ENCODE peak calls at places on chromosomes 4 and X, in six cellular contexts. One of them, this sample, is unnamed.

GRCh38 chrX:104118765-104119164 is 6.4 kb downstream of the ZCCHC18 start:
- DNase-seq in substantia nigra: no peak
- DNase-seq in RPMI7951: no peak
- DNase-seq in GM12878: no peak
- DNase-seq in stimulated activated CD8-positive, alpha-beta memory T cell treated with anti-CD3 and anti-CD28 coated beads, Interleukin-4, amount 100 ng/mL, for 1 hour: no peak
- DNase-seq in stimulated activated CD4-positive, alpha-beta T cell treated with anti-CD3 and anti-CD28 coated beads, Interleukin-4, amount 100 ng/mL, for 48 hours: no peak
- DNase-seq in this sample: peak

GRCh38 chr4:151324449-151325319 is 721 bp downstream of the SH3D19 start:
- DNase-seq in substantia nigra: peak
- DNase-seq in RPMI7951: peak
- DNase-seq in GM12878: no peak
- DNase-seq in stimulated activated CD8-positive, alpha-beta memory T cell treated with anti-CD3 and anti-CD28 coated beads, Interleukin-4, amount 100 ng/mL, for 1 hour: no peak
- DNase-seq in stimulated activated CD4-positive, alpha-beta T cell treated with anti-CD3 and anti-CD28 coated beads, Interleukin-4, amount 100 ng/mL, for 48 hours: peak
- DNase-seq in this sample: peak

GRCh38 chr4:156594619-156595018 is 377.0 kb downstream of the PDGFC start:
- DNase-seq in substantia nigra: no peak
- DNase-seq in RPMI7951: no peak
- DNase-seq in GM12878: no peak
- DNase-seq in stimulated activated CD8-positive, alpha-beta memory T cell treated with anti-CD3 and anti-CD28 coated beads, Interleukin-4, amount 100 ng/mL, for 1 hour: no peak
- DNase-seq in stimulated activated CD4-positive, alpha-beta T cell treated with anti-CD3 and anti-CD28 coated beads, Interleukin-4, amount 100 ng/mL, for 48 hours: no peak
- DNase-seq in this sample: no peak

GRCh38 chr4:72119946-72120345 is 88.1 kb downstream of the NPFFR2 start:
- DNase-seq in substantia nigra: no peak
- DNase-seq in RPMI7951: no peak
- DNase-seq in GM12878: no peak
- DNase-seq in stimulated activated CD8-positive, alpha-beta memory T cell treated with anti-CD3 and anti-CD28 coated beads, Interleukin-4, amount 100 ng/mL, for 1 hour: no peak
- DNase-seq in stimulated activated CD4-positive, alpha-beta T cell treated with anti-CD3 and anti-CD28 coated beads, Interleukin-4, amount 100 ng/mL, for 48 hours: no peak
- DNase-seq in this sample: no peak

GRCh38 chrX:1877780-1878179 is 262.9 kb downstream of the ASMT start:
- DNase-seq in substantia nigra: no peak
- DNase-seq in RPMI7951: no peak
- DNase-seq in GM12878: no peak
- DNase-seq in stimulated activated CD8-positive, alpha-beta memory T cell treated with anti-CD3 and anti-CD28 coated beads, Interleukin-4, amount 100 ng/mL, for 1 hour: no peak
- DNase-seq in stimulated activated CD4-positive, alpha-beta T cell treated with anti-CD3 and anti-CD28 coated beads, Interleukin-4, amount 100 ng/mL, for 48 hours: no peak
- DNase-seq in this sample: no peak

GRCh38 chrX:100721328-100721727 is 10.6 kb downstream of the SYTL4 start:
- DNase-seq in substantia nigra: no peak
- DNase-seq in RPMI7951: no peak
- DNase-seq in GM12878: no peak
- DNase-seq in stimulated activated CD8-positive, alpha-beta memory T cell treated with anti-CD3 and anti-CD28 coated beads, Interleukin-4, amount 100 ng/mL, for 1 hour: no peak
- DNase-seq in stimulated activated CD4-positive, alpha-beta T cell treated with anti-CD3 and anti-CD28 coated beads, Interleukin-4, amount 100 ng/mL, for 48 hours: no peak
- DNase-seq in this sample: no peak

GRCh38 chr4:86184216-86184915 is 175.5 kb downstream of the MAPK10 start:
- DNase-seq in substantia nigra: no peak
- DNase-seq in RPMI7951: no peak
- DNase-seq in GM12878: no peak
- DNase-seq in stimulated activated CD8-positive, alpha-beta memory T cell treated with anti-CD3 and anti-CD28 coated beads, Interleukin-4, amount 100 ng/mL, for 1 hour: no peak
- DNase-seq in stimulated activated CD4-positive, alpha-beta T cell treated with anti-CD3 and anti-CD28 coated beads, Interleukin-4, amount 100 ng/mL, for 48 hours: no peak
- DNase-seq in this sample: no peak

GRCh38 chrX:83509246-83509801 is 1.2 kb downstream of the POU3F4 start:
- DNase-seq in substantia nigra: no peak
- DNase-seq in RPMI7951: no peak
- DNase-seq in GM12878: no peak
- DNase-seq in stimulated activated CD8-positive, alpha-beta memory T cell treated with anti-CD3 and anti-CD28 coated beads, Interleukin-4, amount 100 ng/mL, for 1 hour: no peak
- DNase-seq in stimulated activated CD4-positive, alpha-beta T cell treated with anti-CD3 and anti-CD28 coated beads, Interleukin-4, amount 100 ng/mL, for 48 hours: no peak
- DNase-seq in this sample: no peak

GRCh38 chr4:153409924-153410501 is 56.1 kb upstream of the TMEM131L start:
- DNase-seq in substantia nigra: no peak
- DNase-seq in RPMI7951: no peak
- DNase-seq in GM12878: no peak
- DNase-seq in stimulated activated CD8-positive, alpha-beta memory T cell treated with anti-CD3 and anti-CD28 coated beads, Interleukin-4, amount 100 ng/mL, for 1 hour: no peak
- DNase-seq in stimulated activated CD4-positive, alpha-beta T cell treated with anti-CD3 and anti-CD28 coated beads, Interleukin-4, amount 100 ng/mL, for 48 hours: no peak
- DNase-seq in this sample: no peak

GRCh38 chr4:82798168-82799005 is at the start of gene SCD5:
- DNase-seq in substantia nigra: peak
- DNase-seq in RPMI7951: peak
- DNase-seq in GM12878: no peak
- DNase-seq in stimulated activated CD8-positive, alpha-beta memory T cell treated with anti-CD3 and anti-CD28 coated beads, Interleukin-4, amount 100 ng/mL, for 1 hour: peak
- DNase-seq in stimulated activated CD4-positive, alpha-beta T cell treated with anti-CD3 and anti-CD28 coated beads, Interleukin-4, amount 100 ng/mL, for 48 hours: peak
- DNase-seq in this sample: no peak

GRCh38 chr4:94995684-94996394 is 238.1 kb downstream of the BMPR1B start:
- DNase-seq in substantia nigra: no peak
- DNase-seq in RPMI7951: no peak
- DNase-seq in GM12878: no peak
- DNase-seq in stimulated activated CD8-positive, alpha-beta memory T cell treated with anti-CD3 and anti-CD28 coated beads, Interleukin-4, amount 100 ng/mL, for 1 hour: no peak
- DNase-seq in stimulated activated CD4-positive, alpha-beta T cell treated with anti-CD3 and anti-CD28 coated beads, Interleukin-4, amount 100 ng/mL, for 48 hours: no peak
- DNase-seq in this sample: no peak

GRCh38 chrX:113512700-113513395 is 672.2 kb upstream of the AMOT start:
- DNase-seq in substantia nigra: no peak
- DNase-seq in RPMI7951: peak
- DNase-seq in GM12878: no peak
- DNase-seq in stimulated activated CD8-positive, alpha-beta memory T cell treated with anti-CD3 and anti-CD28 coated beads, Interleukin-4, amount 100 ng/mL, for 1 hour: no peak
- DNase-seq in stimulated activated CD4-positive, alpha-beta T cell treated with anti-CD3 and anti-CD28 coated beads, Interleukin-4, amount 100 ng/mL, for 48 hours: no peak
- DNase-seq in this sample: no peak

GRCh38 chr4:138804705-138805104 is 210.9 kb upstream of the NOCT start:
- DNase-seq in substantia nigra: no peak
- DNase-seq in RPMI7951: no peak
- DNase-seq in GM12878: no peak
- DNase-seq in stimulated activated CD8-positive, alpha-beta memory T cell treated with anti-CD3 and anti-CD28 coated beads, Interleukin-4, amount 100 ng/mL, for 1 hour: no peak
- DNase-seq in stimulated activated CD4-positive, alpha-beta T cell treated with anti-CD3 and anti-CD28 coated beads, Interleukin-4, amount 100 ng/mL, for 48 hours: no peak
- DNase-seq in this sample: no peak

This sample was measured in NCI-H526 treated with DMSO at 0.1 percent for 48 hours.